ENCODE peak calls at places on chromosomes 16 and 17, in six cellular contexts. U is testis, G is K562, Z is adrenal gland, F is sigmoid colon, H is heart right ventricle. S is an unnamed sample.
A peak's percentile ranks its signal among the peaks of the same experiment; 100 is the strongest.

GRCh38 chr16:8572919-8573724 is 17.2 kb downstream of the TMEM114 start:
- DNase-seq in F (no peak), H (no peak), Z (no peak), U (peak; percentile 37), G (peak; percentile 33), S (peak; percentile 68)

GRCh38 chr17:9878791-9879525 is 26.1 kb downstream of the RCVRN start:
- DNase-seq in Z (no peak), H (no peak), F (no peak), U (no peak), G (no peak), S (peak; percentile 54)

GRCh38 chr17:48056879-48057278 is 8.7 kb downstream of the NFE2L1 start:
- DNase-seq in H (no peak), F (no peak), Z (no peak), G (no peak), U (no peak), S (no peak)

GRCh38 chr17:81218459-81218858 is 4.3 kb downstream of the CEP131 start:
- DNase-seq in H (no peak), U (no peak), Z (no peak), F (no peak), G (no peak), S (no peak)

GRCh38 chr17:75273968-75274708 is 3.1 kb upstream of the MIF4GD start:
- DNase-seq in H (no peak), F (no peak), Z (peak; percentile 71), G (peak; percentile 7), U (peak; percentile 59), S (no peak)

GRCh38 chr17:61394630-61395408 is 4.8 kb upstream of the TBX2 start:
- DNase-seq in H (no peak), G (no peak), Z (no peak), U (no peak), F (no peak), S (no peak)

GRCh38 chr17:79915850-79916430 is 76.7 kb upstream of the CBX4 start:
- DNase-seq in Z (no peak), H (peak; percentile 33), F (no peak), G (peak; percentile 83), U (no peak), S (peak; percentile 50)

GRCh38 chr17:8922451-8922850 is 43.1 kb downstream of the PIK3R5 start:
- DNase-seq in H (no peak), Z (no peak), U (no peak), F (no peak), G (no peak), S (peak; percentile 95)

GRCh38 chr17:81832608-81833159 is 407 bp downstream of the MCRIP1 start:
- DNase-seq in Z (no peak), U (peak; percentile 34), G (peak; percentile 60), F (no peak), H (no peak), S (no peak)

GRCh38 chr17:74454197-74455024 is 12.0 kb upstream of the CD300A start:
- DNase-seq in F (peak; percentile 95), G (no peak), U (no peak), Z (peak; percentile 95), H (peak; percentile 95), S (no peak)

GRCh38 chr17:83183150-83183820 is 103.9 kb downstream of the METRNL start:
- DNase-seq in G (no peak), U (no peak), F (no peak), Z (peak; percentile 49), H (no peak), S (no peak)

GRCh38 chr17:83176272-83176955 is 97.0 kb downstream of the METRNL start:
- DNase-seq in Z (no peak), G (no peak), H (no peak), U (peak; percentile 7), F (peak; percentile 52), S (no peak)

GRCh38 chr16:22189473-22190168 is 16.5 kb upstream of the EEF2K start:
- DNase-seq in U (peak; percentile 38), H (peak; percentile 63), Z (peak; percentile 86), F (peak; percentile 86), G (no peak), S (peak; percentile 56)

GRCh38 chr17:78000351-78000750 is 41.8 kb downstream of the TNRC6C start:
- DNase-seq in H (no peak), U (no peak), Z (no peak), G (no peak), F (no peak), S (peak; percentile 56)

GRCh38 chr16:30651124-30652004 is 604 bp downstream of the PRR14 start:
- DNase-seq in U (peak; percentile 60), G (peak; percentile 88), F (peak; percentile 85), Z (peak; percentile 81), H (peak; percentile 74), S (peak; percentile 75)

GRCh38 chr17:46002311-46002972 is 3.4 kb downstream of the STH start:
- DNase-seq in H (peak; percentile 33), U (peak; percentile 84), F (peak; percentile 84), Z (peak; percentile 91), G (peak; percentile 77), S (peak; percentile 77)

GRCh38 chr16:27245276-27246231 is 23.0 kb downstream of the NSMCE1 start:
- DNase-seq in H (no peak), G (peak; percentile 48), F (peak; percentile 89), Z (peak; percentile 79), U (peak; percentile 48), S (no peak)

GRCh38 chr16:70659546-70659945 is 13.2 kb downstream of the IL34 start:
- DNase-seq in G (no peak), Z (peak; percentile 52), F (peak; percentile 63), U (no peak), H (no peak), S (no peak)

GRCh38 chr16:11535494-11535893 is 51.2 kb downstream of the LITAF start:
- DNase-seq in Z (no peak), H (no peak), U (no peak), G (no peak), F (no peak), S (no peak)

GRCh38 chr17:9472094-9472493 is 103.5 kb downstream of the STX8 start:
- DNase-seq in U (no peak), G (no peak), Z (no peak), H (no peak), F (no peak), S (no peak)

GRCh38 chr17:75590849-75591721 is 3.5 kb downstream of the MYO15B start:
- DNase-seq in U (no peak), G (no peak), H (no peak), Z (no peak), F (peak; percentile 60), S (no peak)

GRCh38 chr17:83006515-83007455 is 72.6 kb upstream of the METRNL start:
- DNase-seq in Z (no peak), G (no peak), F (no peak), H (no peak), U (no peak), S (peak; percentile 21)

GRCh38 chr16:20333120-20333519 is 5.8 kb upstream of the GP2 start:
- DNase-seq in Z (no peak), U (no peak), G (no peak), F (no peak), H (no peak), S (no peak)

GRCh38 chr16:24896439-24896838 is 50.7 kb downstream of the SLC5A11 start:
- DNase-seq in Z (no peak), G (no peak), U (no peak), F (no peak), H (no peak), S (no peak)

GRCh38 chr17:59427425-59427921 is 96.0 kb downstream of the YPEL2 start:
- DNase-seq in U (peak; percentile 41), H (no peak), Z (peak; percentile 63), F (no peak), G (no peak), S (peak; percentile 68)

GRCh38 chr16:86088287-86088686 is 189.3 kb downstream of the IRF8 start:
- DNase-seq in Z (no peak), F (peak; percentile 10), H (no peak), G (no peak), U (no peak), S (no peak)

GRCh38 chr16:86089341-86089900 is 190.5 kb downstream of the IRF8 start:
- DNase-seq in Z (no peak), U (no peak), H (no peak), G (no peak), F (peak; percentile 30), S (no peak)

GRCh38 chr16:86088816-86089215 is 189.9 kb downstream of the IRF8 start:
- DNase-seq in G (no peak), F (peak; percentile 56), H (no peak), U (no peak), Z (no peak), S (no peak)

GRCh38 chr16:86090461-86091170 is 191.7 kb downstream of the IRF8 start:
- DNase-seq in G (no peak), U (no peak), H (no peak), F (peak; percentile 27), Z (no peak), S (no peak)

GRCh38 chr16:86089986-86090385 is 191.0 kb downstream of the IRF8 start:
- DNase-seq in G (no peak), H (no peak), Z (no peak), U (no peak), F (peak; percentile 42), S (no peak)
- H3K4me1 ChIP-seq in G (no peaks in the 10 kb centered on the region), H (no peaks in the 10 kb centered on the region), Z (no peaks in the 10 kb centered on the region), U (no peaks in the 10 kb centered on the region), F (peaks cover 7% of the 10 kb centered on the region), S (peaks cover 17% of the 10 kb centered on the region)

GRCh38 chr17:17820457-17821158 is 16.2 kb downstream of the SREBF1 start:
- DNase-seq in F (no peak), Z (no peak), G (no peak), H (no peak), U (no peak), S (no peak)
- H3K4me1 ChIP-seq in F (peaks cover 79% of the 10 kb centered on the region), Z (peaks cover 79% of the 10 kb centered on the region), G (peaks cover 65% of the 10 kb centered on the region), H (peaks cover 69% of the 10 kb centered on the region), U (peaks cover 52% of the 10 kb centered on the region), S (peaks cover 27% of the 10 kb centered on the region)

DNA sequence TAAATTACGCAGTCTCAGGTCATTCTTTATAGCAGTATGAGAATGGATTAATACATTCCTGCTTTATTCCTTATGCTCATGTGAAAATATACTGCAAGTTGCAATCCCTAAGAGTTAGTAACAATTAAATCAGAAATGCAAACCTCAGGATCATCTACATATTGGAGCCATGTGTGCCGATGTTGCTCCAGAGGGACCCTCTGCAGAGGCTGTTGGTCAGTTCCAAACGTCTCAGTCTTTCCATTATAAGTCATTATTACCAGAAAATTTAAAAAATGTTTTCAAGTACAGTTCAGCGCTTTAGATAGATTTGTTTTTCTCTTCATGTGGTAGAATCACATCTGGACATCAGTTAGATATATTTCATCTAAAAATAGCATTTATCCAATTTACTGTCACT is 45.9 kb upstream of the MARCHF10 start:
- DNase-seq in H (no peak), G (no peak), U (no peak), Z (no peak), F (no peak), S (no peak)
- H3K4me1 ChIP-seq in H (no peaks in the 10 kb centered on the region), G (no peaks in the 10 kb centered on the region), U (no peaks in the 10 kb centered on the region), Z (no peaks in the 10 kb centered on the region), F (no peaks in the 10 kb centered on the region), S (peaks cover 29% of the 10 kb centered on the region)

GRCh38 chr16:28307936-28308335 is 15.6 kb downstream of the SBK1 start:
- DNase-seq in G (no peak), F (no peak), Z (no peak), H (no peak), U (no peak), S (no peak)

GRCh38 chr16:28310796-28311195 is 18.5 kb downstream of the SBK1 start:
- DNase-seq in F (no peak), Z (no peak), U (no peak), H (no peak), G (peak; percentile 31), S (no peak)

GRCh38 chr16:28311413-28311812 is 19.1 kb downstream of the SBK1 start:
- DNase-seq in Z (no peak), F (no peak), H (no peak), U (no peak), G (no peak), S (no peak)

GRCh38 chr16:28308794-28309535 is 16.6 kb downstream of the SBK1 start:
- DNase-seq in F (no peak), H (no peak), G (no peak), Z (no peak), U (no peak), S (no peak)

GRCh38 chr16:28309811-28310311 is 17.5 kb downstream of the SBK1 start:
- DNase-seq in U (no peak), H (peak; percentile 37), G (peak; percentile 25), F (no peak), Z (no peak), S (no peak)
- H3K4me1 ChIP-seq in U (peaks cover 4% of the 10 kb centered on the region), H (no peaks in the 10 kb centered on the region), G (no peaks in the 10 kb centered on the region), F (no peaks in the 10 kb centered on the region), Z (no peaks in the 10 kb centered on the region), S (no peaks in the 10 kb centered on the region)